ENCODE peak calls at places on chromosomes 5 and 9, in nine cellular contexts. X is activated CD4-positive, CD25-positive, alpha-beta regulatory T cell treated with anti-CD3 and anti-CD28 coated beads, Interleukin-2, amount 50 U/mL, for 16 hours; Y is activated gamma-delta T cell treated with Interleukin-2 at 50 U/mL for 16 hours; I is activated CD8-positive, alpha-beta T cell treated with anti-CD3 and anti-CD28 coated beads for 36 hours; W is heart right ventricle; K is sigmoid colon; U is H4; M is HT1080; E is GM04504. H is an unnamed sample.

GRCh38 chr9:133379153-133380086 is 3.3 kb downstream of the STKLD1 start:
- DNase-seq in X (no peak), Y (no peak), I (no peak), W (no peak), K (no peak), U (no peak), M (peak), E (no peak), H (no peak)

GRCh38 chr5:83547156-83547555 is 75.6 kb downstream of the VCAN start:
- DNase-seq in X (no peak), Y (no peak), I (no peak), W (no peak), K (no peak), U (no peak), M (no peak), E (no peak), H (no peak)

GRCh38 chr9:96884443-96884842 is 30.1 kb upstream of the ZNF782 start:
- DNase-seq in X (no peak), Y (no peak), I (no peak), W (no peak), K (no peak), U (peak), M (peak), E (peak), H (no peak)

GRCh38 chr5:64987768-64988167 is 219.0 kb downstream of the CWC27 start:
- DNase-seq in X (no peak), Y (no peak), I (no peak), W (no peak), K (no peak), U (no peak), M (no peak), E (no peak), H (no peak)

GRCh38 chr9:114300846-114301797 is 21.8 kb upstream of the ORM1 start:
- DNase-seq in X (no peak), Y (no peak), I (no peak), W (no peak), K (peak), U (no peak), M (no peak), E (no peak), H (no peak)

GRCh38 chr5:121025671-121026070 is 561.6 kb downstream of the PRR16 start:
- DNase-seq in X (no peak), Y (no peak), I (no peak), W (no peak), K (no peak), U (no peak), M (no peak), E (no peak), H (no peak)

GRCh38 chr9:94761506-94761905 is 35.0 kb downstream of the AOPEP start:
- DNase-seq in X (no peak), Y (no peak), I (no peak), W (no peak), K (no peak), U (no peak), M (peak), E (no peak), H (no peak)

GRCh38 chr5:138000102-138000723 is 32.7 kb downstream of the FAM13B start:
- DNase-seq in X (no peak), Y (no peak), I (peak), W (no peak), K (no peak), U (no peak), M (peak), E (no peak), H (no peak)

GRCh38 chr9:4666042-4666699 is at the start of gene SPATA6L:
- DNase-seq in X (no peak), Y (peak), I (peak), W (peak), K (peak), U (no peak), M (peak), E (no peak), H (peak)

GRCh38 chr9:114130141-114130540 is 25.2 kb upstream of the COL27A1 start:
- DNase-seq in X (no peak), Y (no peak), I (no peak), W (no peak), K (no peak), U (no peak), M (no peak), E (no peak), H (no peak)

GRCh38 chr9:136345281-136346156 is 18.0 kb downstream of the DNLZ start:
- DNase-seq in X (no peak), Y (no peak), I (no peak), W (peak), K (peak), U (no peak), M (no peak), E (no peak), H (no peak)

GRCh38 chr5:32233696-32234447 is 59.8 kb upstream of the GOLPH3 start:
- DNase-seq in X (no peak), Y (no peak), I (no peak), W (no peak), K (no peak), U (no peak), M (peak), E (no peak), H (no peak)

GRCh38 chr5:150642567-150642927 is 2.1 kb downstream of the SYNPO start:
- DNase-seq in X (no peak), Y (no peak), I (no peak), W (peak), K (peak), U (peak), M (peak), E (peak), H (no peak)

GRCh38 chr9:127336708-127337352 is 60.1 kb upstream of the SLC2A8 start:
- DNase-seq in X (no peak), Y (no peak), I (no peak), W (peak), K (peak), U (peak), M (peak), E (peak), H (no peak)

GRCh38 chr5:1541662-1542008 is 17.9 kb upstream of the LPCAT1 start:
- DNase-seq in X (no peak), Y (no peak), I (no peak), W (no peak), K (no peak), U (no peak), M (no peak), E (no peak), H (no peak)

GRCh38 chr9:113600871-113601545 is 137.5 kb downstream of the RGS3 start:
- DNase-seq in X (no peak), Y (no peak), I (no peak), W (no peak), K (no peak), U (no peak), M (no peak), E (no peak), H (no peak)

GRCh38 chr5:73826761-73827450 is 200.9 kb downstream of the ARHGEF28 start:
- DNase-seq in X (no peak), Y (no peak), I (no peak), W (no peak), K (no peak), U (peak), M (peak), E (peak), H (no peak)

GRCh38 chr9:133342570-133342969 is 5.4 kb downstream of the MED22 start:
- DNase-seq in X (no peak), Y (no peak), I (no peak), W (no peak), K (no peak), U (no peak), M (no peak), E (no peak), H (peak)

GRCh38 chr5:76729373-76730290 is 13.7 kb downstream of the F2R start:
- DNase-seq in X (no peak), Y (no peak), I (no peak), W (no peak), K (no peak), U (no peak), M (no peak), E (no peak), H (no peak)

GRCh38 chr9:127710204-127710805 is 3.5 kb downstream of the CFAP157 start:
- DNase-seq in X (no peak), Y (no peak), I (no peak), W (no peak), K (no peak), U (no peak), M (no peak), E (no peak), H (no peak)